ENCODE peak calls at places on chromosome X, in nine cellular contexts. M is heart left ventricle, U is A549, Y is Panc1, K is neural progenitor cell, Z is left lung, X is K562, I is hepatocyte, F is iPS DF 6.9. E is an unnamed sample. For H3K4me1, the result is how much of the 10 kb centered on the place peaks cover.

GRCh38 chrX:635428-636192 is 5.0 kb downstream of the SHOX start:
- DNase-seq in M (no peak), U (no peak), Y (no peak), K (peak), Z (no peak), X (no peak), I (no peak), F (no peak), E (no peak)

GRCh38 chrX:72395252-72395651 is 89.5 kb upstream of the CITED1 start:
- DNase-seq in M (no peak), U (no peak), Y (no peak), K (no peak), Z (no peak), X (no peak), I (no peak), F (no peak), E (no peak)

GRCh38 chrX:154323537-154323936 is 27.9 kb downstream of the TKTL1 start:
- DNase-seq in M (no peak), U (no peak), Y (no peak), K (no peak), Z (no peak), X (no peak), I (no peak), F (no peak), E (no peak)

GRCh38 chrX:15877380-15877779 is 22.8 kb upstream of the AP1S2 start:
- DNase-seq in M (peak), U (no peak), Y (no peak), K (no peak), Z (no peak), X (no peak), I (no peak), F (no peak), E (no peak)

GRCh38 chrX:103376979-103377324 is 614 bp downstream of the BEX3 start:
- DNase-seq in M (no peak), U (peak), Y (no peak), K (peak), Z (no peak), X (no peak), I (peak), F (no peak), E (no peak)

GRCh38 chrX:108323751-108324150 is 114.5 kb downstream of the COL4A6 start:
- DNase-seq in M (no peak), U (no peak), Y (no peak), K (no peak), Z (no peak), X (no peak), I (no peak), F (no peak), E (no peak)

GRCh38 chrX:78979789-78980464 is 34.7 kb downstream of the P2RY10 start:
- DNase-seq in M (no peak), U (no peak), Y (no peak), K (no peak), Z (no peak), X (no peak), I (no peak), F (no peak), E (no peak)

GRCh38 chrX:111411591-111412371 is at the start of gene DCX:
- DNase-seq in M (no peak), U (no peak), Y (no peak), K (peak), Z (no peak), X (no peak), I (no peak), F (peak), E (no peak)

GRCh38 chrX:47625365-47625764 is 4.4 kb downstream of the CFP start:
- DNase-seq in M (no peak), U (no peak), Y (no peak), K (no peak), Z (no peak), X (no peak), I (no peak), F (no peak), E (no peak)

GRCh38 chrX:47807548-47807947 is 29.2 kb upstream of the ZNF81 start:
- DNase-seq in M (peak), U (no peak), Y (no peak), K (peak), Z (no peak), X (no peak), I (no peak), F (no peak), E (no peak)

GRCh38 chrX:110600745-110601310 is 194.8 kb downstream of the CHRDL1 start:
- DNase-seq in M (no peak), U (no peak), Y (no peak), K (no peak), Z (no peak), X (no peak), I (no peak), F (no peak), E (no peak)

GRCh38 chrX:97490656-97491055 is 606.9 kb downstream of the RPA4 start:
- DNase-seq in M (no peak), U (no peak), Y (no peak), K (no peak), Z (no peak), X (no peak), I (no peak), F (no peak), E (no peak)

GRCh38 chrX:97030947-97031346 is 147.2 kb downstream of the RPA4 start:
- DNase-seq in M (no peak), U (no peak), Y (no peak), K (no peak), Z (no peak), X (no peak), I (no peak), F (no peak), E (no peak)

GRCh38 chrX:45849261-45849660 is 648.6 kb upstream of the DIPK2B start:
- DNase-seq in M (no peak), U (peak), Y (no peak), K (peak), Z (no peak), X (peak), I (peak), F (no peak), E (no peak)

GRCh38 chrX:110743679-110744340 is 51.8 kb downstream of the CHRDL1 start:
- DNase-seq in M (no peak), U (no peak), Y (no peak), K (no peak), Z (no peak), X (no peak), I (no peak), F (no peak), E (no peak)

GRCh38 chrX:17525762-17526555 is 151.0 kb downstream of the NHS start:
- DNase-seq in M (no peak), U (no peak), Y (no peak), K (no peak), Z (no peak), X (no peak), I (no peak), F (no peak), E (no peak)

GRCh38 chrX:103629295-103630170 is 758 bp downstream of the TCEAL1 start:
- DNase-seq in M (peak), U (peak), Y (peak), K (peak), Z (peak), X (peak), I (peak), F (no peak), E (peak)

GRCh38 chrX:2463973-2464676 is 36.7 kb downstream of the DHRSX start:
- DNase-seq in M (no peak), U (peak), Y (no peak), K (peak), Z (no peak), X (peak), I (no peak), F (no peak), E (no peak)

GRCh38 chrX:17547658-17548057 is 172.7 kb downstream of the NHS start:
- DNase-seq in M (peak), U (peak), Y (no peak), K (no peak), Z (peak), X (peak), I (peak), F (no peak), E (peak)

GRCh38 chrX:123504047-123504446 is 228.8 kb downstream of the THOC2 start:
- DNase-seq in M (no peak), U (no peak), Y (no peak), K (no peak), Z (no peak), X (no peak), I (no peak), F (no peak), E (no peak)

GRCh38 chrX:22095306-22095705 is 63.2 kb downstream of the PHEX start:
- DNase-seq in M (peak), U (no peak), Y (no peak), K (peak), Z (peak), X (no peak), I (peak), F (no peak), E (no peak)

DNA sequence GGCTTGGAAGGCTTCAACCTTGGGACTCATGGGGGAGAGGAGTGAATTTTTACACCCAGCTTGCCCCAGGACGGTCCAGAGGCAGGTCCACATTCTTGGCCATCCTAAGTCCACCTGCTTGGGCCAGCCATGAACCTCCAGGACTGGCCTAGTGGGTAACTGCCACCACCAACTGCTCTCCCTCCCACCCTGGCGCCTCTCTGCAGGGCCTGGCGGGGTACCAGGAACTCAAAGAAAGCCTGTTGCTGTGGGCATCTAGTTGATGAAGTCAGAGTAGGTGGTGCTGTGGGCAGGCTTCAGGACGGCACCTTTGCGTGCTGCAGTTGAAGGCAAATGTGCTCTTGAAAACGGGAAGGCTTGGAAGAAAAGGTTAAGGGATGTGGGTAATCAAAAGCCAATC is 12.0 kb downstream of the BCOR start:
- DNase-seq in M (no peak), U (no peak), Y (no peak), K (no peak), Z (peak), X (no peak), I (no peak), F (no peak), E (no peak)
- H3K27ac ChIP-seq in M (no peak), U (no peak), Y (peak), K (no peak), Z (no peak), X (no peak), I (peak), F (no peak), E (peak)

GRCh38 chrX:120746153-120746552 is 116.3 kb upstream of the C1GALT1C1 start:
- DNase-seq in M (no peak), U (no peak), Y (no peak), K (no peak), Z (no peak), X (no peak), I (no peak), F (no peak), E (no peak)
- H3K4me1 ChIP-seq in M (under half), U (under half), Y (under half), K (under half), Z (under half), X (under half), I (under half), F (under half), E (under half)

GRCh38 chrX:40508560-40508959 is 72.2 kb upstream of the ATP6AP2 start:
- DNase-seq in M (no peak), U (no peak), Y (no peak), K (no peak), Z (no peak), X (no peak), I (no peak), F (no peak), E (no peak)

GRCh38 chrX:40514376-40514775 is 66.4 kb upstream of the ATP6AP2 start:
- DNase-seq in M (no peak), U (no peak), Y (no peak), K (no peak), Z (no peak), X (peak), I (no peak), F (no peak), E (no peak)

GRCh38 chrX:40513835-40514234 is 66.9 kb upstream of the ATP6AP2 start:
- DNase-seq in M (no peak), U (no peak), Y (no peak), K (no peak), Z (no peak), X (no peak), I (no peak), F (no peak), E (no peak)

GRCh38 chrX:40511258-40511657 is 69.5 kb upstream of the ATP6AP2 start:
- DNase-seq in M (no peak), U (no peak), Y (no peak), K (no peak), Z (no peak), X (no peak), I (no peak), F (no peak), E (no peak)

GRCh38 chrX:40513012-40513411 is 67.8 kb upstream of the ATP6AP2 start:
- DNase-seq in M (no peak), U (no peak), Y (no peak), K (no peak), Z (no peak), X (no peak), I (no peak), F (no peak), E (no peak)
- H3K27ac ChIP-seq in M (no peak), U (no peak), Y (no peak), K (no peak), Z (no peak), X (no peak), I (no peak), F (no peak), E (no peak)

GRCh38 chrX:86714441-86714840 is 566.2 kb downstream of the DACH2 start:
- DNase-seq in M (no peak), U (no peak), Y (no peak), K (no peak), Z (no peak), X (no peak), I (no peak), F (no peak), E (no peak)

DNA sequence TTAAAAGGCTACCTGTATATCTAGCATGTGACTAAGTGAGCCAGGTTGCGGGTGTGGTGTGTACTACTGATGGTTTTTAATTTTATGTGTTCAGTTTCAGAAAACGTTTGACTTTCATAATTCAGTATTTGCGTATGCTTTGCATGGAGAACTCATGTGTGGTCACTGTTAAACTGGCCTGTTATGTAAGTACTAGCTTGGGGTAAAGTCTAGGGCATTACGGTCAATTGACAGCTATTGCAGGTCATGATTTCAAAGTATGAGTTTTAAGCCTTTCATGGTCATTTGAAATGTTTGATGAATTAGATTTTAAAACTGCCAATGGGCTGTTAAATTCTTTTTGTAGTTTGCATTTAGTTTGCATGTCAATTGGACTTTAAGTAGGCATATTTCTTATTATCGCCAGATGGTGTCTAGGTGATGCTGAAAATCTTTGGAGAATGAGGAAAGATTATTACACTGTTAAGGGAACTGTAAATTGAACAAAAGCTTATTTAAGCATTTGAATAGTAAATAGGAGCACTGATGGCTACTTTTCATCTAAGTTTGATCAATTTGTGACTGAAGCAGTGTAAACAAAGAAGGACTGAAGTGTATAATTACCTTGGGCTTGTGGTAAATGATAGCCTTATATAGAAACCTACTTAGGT is 563.4 kb downstream of the DACH2 start:
- DNase-seq in M (no peak), U (no peak), Y (no peak), K (no peak), Z (no peak), X (no peak), I (no peak), F (no peak), E (no peak)
- H3K4me1 ChIP-seq in M (under half), U (under half), Y (under half), K (under half), Z (under half), X (under half), I (under half), F (under half), E (under half)

GRCh38 chrX:129544780-129545179 is 4.7 kb downstream of the OCRL start:
- DNase-seq in M (no peak), U (no peak), Y (no peak), K (no peak), Z (no peak), X (no peak), I (no peak), F (no peak), E (no peak)
- H3K27ac ChIP-seq in M (no peak), U (no peak), Y (no peak), K (no peak), Z (no peak), X (no peak), I (peak), F (no peak), E (no peak)

GRCh38 chrX:65674351-65674893 is 7.0 kb downstream of the MSN start:
- DNase-seq in M (no peak), U (no peak), Y (no peak), K (no peak), Z (no peak), X (no peak), I (no peak), F (no peak), E (no peak)
- H3K4me1 ChIP-seq in M (half or more), U (half or more), Y (under half), K (under half), Z (under half), X (under half), I (under half), F (under half), E (half or more)

E was measured in RWPE2.